ENCODE peak calls at places on chromosomes 6 and 20, in eight cellular contexts. L is fibroblast of mammary gland, K is ascending aorta, F is lower lobe of right lung, O is Panc1, J is upper lobe of right lung, V is heart right ventricle, A is PC-3. P is an unnamed sample.

GRCh38 chr6:53313784-53314382 is 34.9 kb downstream of the ELOVL5 start:
- DNase-seq in L (peak), K (no peak), F (no peak), O (no peak), J (no peak), V (no peak), A (no peak), P (no peak)

GRCh38 chr6:165834613-165835259 is 171.7 kb upstream of the PDE10A start:
- DNase-seq in L (peak), K (no peak), F (peak), O (peak), J (peak), V (peak), A (peak), P (no peak)

GRCh38 chr6:113825776-113826175 is 31.4 kb upstream of the MARCKS start:
- DNase-seq in L (peak), K (no peak), F (peak), O (no peak), J (peak), V (peak), A (no peak), P (peak)

GRCh38 chr6:153051801-153052200 is 49.3 kb upstream of the MTRF1L start:
- DNase-seq in L (peak), K (no peak), F (no peak), O (no peak), J (no peak), V (no peak), A (no peak), P (no peak)

GRCh38 chr6:85044336-85044735 is 279.9 kb upstream of the TBX18 start:
- DNase-seq in L (peak), K (no peak), F (no peak), O (no peak), J (no peak), V (no peak), A (no peak), P (no peak)

GRCh38 chr20:64051532-64052325 is 2.3 kb upstream of the SOX18 start:
- DNase-seq in L (no peak), K (peak), F (peak), O (no peak), J (peak), V (peak), A (no peak), P (no peak)

GRCh38 chr6:118509009-118509617 is 39.0 kb upstream of the PLN start:
- DNase-seq in L (peak), K (no peak), F (no peak), O (peak), J (no peak), V (no peak), A (peak), P (peak)

GRCh38 chr20:37223053-37223452 is 38.6 kb downstream of the GHRH start:
- DNase-seq in L (peak), K (no peak), F (peak), O (no peak), J (no peak), V (no peak), A (peak), P (no peak)

GRCh38 chr6:144063744-144064401 is 31.5 kb downstream of the SF3B5 start:
- DNase-seq in L (peak), K (peak), F (peak), O (no peak), J (peak), V (peak), A (peak), P (peak)

GRCh38 chr6:126696921-126697693 is 357.2 kb downstream of the CENPW start:
- DNase-seq in L (no peak), K (no peak), F (peak), O (no peak), J (no peak), V (no peak), A (no peak), P (no peak)

GRCh38 chr20:1734269-1734858 is 76.8 kb upstream of the SIRPG start:
- DNase-seq in L (peak), K (no peak), F (no peak), O (no peak), J (no peak), V (no peak), A (peak), P (no peak)

GRCh38 chr6:160088774-160089533 is 32.7 kb upstream of the SLC22A1 start:
- DNase-seq in L (no peak), K (no peak), F (no peak), O (no peak), J (no peak), V (no peak), A (no peak), P (no peak)

GRCh38 chr20:32252189-32252588 is 25.3 kb upstream of the KIF3B start:
- DNase-seq in L (no peak), K (no peak), F (no peak), O (no peak), J (no peak), V (no peak), A (no peak), P (no peak)

GRCh38 chr6:146887447-146888077 is 288.8 kb downstream of the ADGB start:
- DNase-seq in L (peak), K (no peak), F (no peak), O (no peak), J (no peak), V (no peak), A (peak), P (no peak)

GRCh38 chr6:7424967-7425807 is 35.6 kb downstream of the RIOK1 start:
- DNase-seq in L (peak), K (no peak), F (no peak), O (peak), J (no peak), V (peak), A (peak), P (no peak)

GRCh38 chr6:11043552-11043960 is 549 bp downstream of the ELOVL2 start:
- DNase-seq in L (no peak), K (no peak), F (no peak), O (no peak), J (no peak), V (no peak), A (no peak), P (peak)

GRCh38 chr6:170285482-170285881 is 5.4 kb downstream of the DLL1 start:
- DNase-seq in L (no peak), K (no peak), F (no peak), O (no peak), J (peak), V (peak), A (no peak), P (no peak)

GRCh38 chr6:35173068-35174042 is 32.2 kb upstream of the TCP11 start:
- DNase-seq in L (peak), K (no peak), F (no peak), O (no peak), J (no peak), V (no peak), A (peak), P (no peak)

GRCh38 chr6:153024401-153025017 is 22.0 kb upstream of the MTRF1L start:
- DNase-seq in L (peak), K (no peak), F (no peak), O (peak), J (no peak), V (no peak), A (peak), P (no peak)

GRCh38 chr6:156781882-156782631 is 4.9 kb downstream of the ARID1B start:
- DNase-seq in L (peak), K (no peak), F (no peak), O (no peak), J (no peak), V (no peak), A (no peak), P (no peak)

GRCh38 chr6:134609862-134610261 is 291.9 kb upstream of the SGK1 start:
- DNase-seq in L (no peak), K (no peak), F (no peak), O (no peak), J (no peak), V (no peak), A (no peak), P (no peak)

GRCh38 chr20:25457886-25458680 is 50.6 kb downstream of the GINS1 start:
- DNase-seq in L (no peak), K (no peak), F (no peak), O (no peak), J (no peak), V (no peak), A (no peak), P (no peak)

GRCh38 chr20:5061209-5061608 is 58.5 kb downstream of the PCNA start:
- DNase-seq in L (peak), K (no peak), F (no peak), O (peak), J (no peak), V (no peak), A (peak), P (no peak)

GRCh38 chr20:50980071-50980681 is 21.6 kb downstream of the MOCS3 start:
- DNase-seq in L (peak), K (no peak), F (no peak), O (peak), J (no peak), V (no peak), A (peak), P (no peak)

GRCh38 chr6:92534109-92534508 is 885.2 kb downstream of the EPHA7 start:
- DNase-seq in L (no peak), K (no peak), F (no peak), O (no peak), J (no peak), V (no peak), A (no peak), P (no peak)

GRCh38 chr20:4602297-4602631 is 119.4 kb upstream of the PRND start:
- DNase-seq in L (peak), K (no peak), F (no peak), O (no peak), J (no peak), V (no peak), A (peak), P (no peak)

GRCh38 chr20:46994341-46994740 is 99.7 kb downstream of the EYA2 start:
- DNase-seq in L (no peak), K (no peak), F (no peak), O (no peak), J (no peak), V (no peak), A (no peak), P (no peak)

GRCh38 chr6:169158750-169159149 is 94.9 kb downstream of the THBS2 start:
- DNase-seq in L (peak), K (no peak), F (no peak), O (no peak), J (no peak), V (no peak), A (no peak), P (no peak)

GRCh38 chr20:46220808-46221207 is 87.5 kb downstream of the CDH22 start:
- DNase-seq in L (no peak), K (no peak), F (no peak), O (no peak), J (no peak), V (no peak), A (no peak), P (peak)

GRCh38 chr6:13013681-13014550 is 297.3 kb downstream of the PHACTR1 start:
- DNase-seq in L (no peak), K (no peak), F (no peak), O (no peak), J (peak), V (peak), A (no peak), P (peak)

GRCh38 chr20:4369798-4370124 is 351.9 kb upstream of the PRND start:
- DNase-seq in L (no peak), K (no peak), F (no peak), O (no peak), J (no peak), V (no peak), A (no peak), P (no peak)

GRCh38 chr20:18263723-18264122 is 24.6 kb upstream of the ZNF133 start:
- DNase-seq in L (peak), K (no peak), F (no peak), O (no peak), J (no peak), V (no peak), A (peak), P (no peak)

GRCh38 chr6:170006524-170007467 is 255.4 kb downstream of the ERMARD start:
- DNase-seq in L (no peak), K (no peak), F (no peak), O (no peak), J (peak), V (no peak), A (no peak), P (no peak)

GRCh38 chr20:58837717-58838116 is 13.0 kb downstream of the GNAS-AS1 start:
- DNase-seq in L (no peak), K (no peak), F (no peak), O (no peak), J (no peak), V (no peak), A (no peak), P (no peak)

GRCh38 chr6:139030539-139030938 is 2.0 kb downstream of the ABRACL start:
- DNase-seq in L (no peak), K (no peak), F (no peak), O (no peak), J (no peak), V (no peak), A (no peak), P (no peak)

GRCh38 chr20:23367770-23368169 is 5.8 kb downstream of the GZF1 start:
- DNase-seq in L (peak), K (no peak), F (no peak), O (no peak), J (no peak), V (no peak), A (peak), P (no peak)

GRCh38 chr20:48098099-48098498 is 312.8 kb upstream of the SULF2 start:
- DNase-seq in L (peak), K (no peak), F (no peak), O (no peak), J (peak), V (no peak), A (no peak), P (no peak)

GRCh38 chr20:46145646-46146045 is 27.5 kb downstream of the CD40 start:
- DNase-seq in L (no peak), K (no peak), F (no peak), O (no peak), J (no peak), V (no peak), A (no peak), P (peak)

GRCh38 chr20:43682446-43682845 is 15.5 kb downstream of the MYBL2 start:
- DNase-seq in L (no peak), K (no peak), F (no peak), O (no peak), J (no peak), V (no peak), A (no peak), P (no peak)

GRCh38 chr20:43680976-43681375 is 14.1 kb downstream of the MYBL2 start:
- DNase-seq in L (peak), K (no peak), F (no peak), O (no peak), J (no peak), V (no peak), A (no peak), P (no peak)

GRCh38 chr20:43681991-43682410 is 15.1 kb downstream of the MYBL2 start:
- DNase-seq in L (no peak), K (no peak), F (no peak), O (no peak), J (no peak), V (no peak), A (no peak), P (no peak)

GRCh38 chr20:43676368-43676767 is 9.5 kb downstream of the MYBL2 start:
- DNase-seq in L (no peak), K (no peak), F (no peak), O (no peak), J (no peak), V (no peak), A (no peak), P (no peak)

GRCh38 chr20:43681468-43681942 is 14.6 kb downstream of the MYBL2 start:
- DNase-seq in L (no peak), K (no peak), F (no peak), O (no peak), J (no peak), V (peak), A (no peak), P (peak)
- TF ChIP-seq CTCF in L (peak), K (no peak), F (no peak), O (no peak), J (no peak), V (no peak), A (peak), P (no peak)

DNA sequence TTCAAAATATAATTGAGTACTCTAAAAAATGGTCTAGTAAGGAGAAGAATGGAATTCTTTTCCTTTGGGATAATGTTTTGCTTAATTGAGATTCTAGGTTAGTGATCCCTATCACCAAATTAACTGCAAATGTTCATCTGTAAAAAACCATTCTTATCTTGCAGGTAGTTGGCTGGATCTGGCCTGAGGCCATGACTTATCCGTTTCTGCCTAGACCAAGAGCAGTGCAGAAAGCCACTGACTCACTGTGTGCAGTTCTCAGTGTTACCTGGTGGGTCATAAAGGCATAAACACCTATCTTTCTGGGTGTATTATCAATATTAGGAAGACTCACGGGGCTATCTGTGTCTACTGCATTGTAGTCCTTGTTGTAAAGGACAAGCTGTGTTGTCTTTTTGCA is 10.8 kb downstream of the RIPOR2 start:
- DNase-seq in L (no peak), K (no peak), F (no peak), O (no peak), J (no peak), V (no peak), A (peak), P (no peak)
- TF ChIP-seq CTCF in L (no peak), K (no peak), F (no peak), O (no peak), J (no peak), V (no peak), A (no peak), P (no peak)

GRCh38 chr6:3871939-3872338 is 22.8 kb downstream of the FAM50B start:
- DNase-seq in L (no peak), K (no peak), F (no peak), O (no peak), J (no peak), V (no peak), A (no peak), P (no peak)

GRCh38 chr6:3871511-3871910 is 22.3 kb downstream of the FAM50B start:
- DNase-seq in L (no peak), K (no peak), F (no peak), O (no peak), J (no peak), V (no peak), A (no peak), P (no peak)

GRCh38 chr6:3874069-3874468 is 24.9 kb downstream of the FAM50B start:
- DNase-seq in L (no peak), K (no peak), F (no peak), O (no peak), J (no peak), V (no peak), A (no peak), P (no peak)

GRCh38 chr6:3873051-3873450 is 23.9 kb downstream of the FAM50B start:
- DNase-seq in L (peak), K (no peak), F (no peak), O (no peak), J (no peak), V (no peak), A (no peak), P (no peak)

DNA sequence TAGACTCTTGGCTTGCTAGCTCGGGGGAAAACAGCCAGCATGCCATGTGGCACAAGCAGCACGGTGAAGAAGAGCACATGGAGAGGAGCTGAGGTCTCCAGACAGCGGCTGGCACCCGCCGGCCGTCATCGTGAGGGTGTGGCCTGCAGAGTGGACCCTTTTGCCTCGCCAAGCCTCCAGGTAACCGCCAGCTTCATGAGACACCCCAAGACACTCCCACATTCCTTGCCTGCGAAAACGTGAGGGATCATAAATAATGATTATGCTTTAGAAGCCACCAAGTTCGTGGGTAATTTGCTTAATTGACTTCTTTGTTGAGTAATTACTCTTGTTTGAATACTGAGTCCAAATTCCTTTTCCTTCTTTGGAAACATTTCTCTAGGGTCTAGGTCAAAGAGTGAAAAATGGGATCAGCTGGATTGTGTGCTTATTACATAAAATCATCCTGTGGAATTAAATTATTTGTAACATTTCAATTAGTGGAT is 23.2 kb downstream of the FAM50B start:
- DNase-seq in L (no peak), K (no peak), F (no peak), O (no peak), J (no peak), V (no peak), A (no peak), P (no peak)
- TF ChIP-seq CTCF in L (no peak), K (no peak), F (no peak), O (no peak), J (no peak), V (no peak), A (no peak), P (no peak)

DNA sequence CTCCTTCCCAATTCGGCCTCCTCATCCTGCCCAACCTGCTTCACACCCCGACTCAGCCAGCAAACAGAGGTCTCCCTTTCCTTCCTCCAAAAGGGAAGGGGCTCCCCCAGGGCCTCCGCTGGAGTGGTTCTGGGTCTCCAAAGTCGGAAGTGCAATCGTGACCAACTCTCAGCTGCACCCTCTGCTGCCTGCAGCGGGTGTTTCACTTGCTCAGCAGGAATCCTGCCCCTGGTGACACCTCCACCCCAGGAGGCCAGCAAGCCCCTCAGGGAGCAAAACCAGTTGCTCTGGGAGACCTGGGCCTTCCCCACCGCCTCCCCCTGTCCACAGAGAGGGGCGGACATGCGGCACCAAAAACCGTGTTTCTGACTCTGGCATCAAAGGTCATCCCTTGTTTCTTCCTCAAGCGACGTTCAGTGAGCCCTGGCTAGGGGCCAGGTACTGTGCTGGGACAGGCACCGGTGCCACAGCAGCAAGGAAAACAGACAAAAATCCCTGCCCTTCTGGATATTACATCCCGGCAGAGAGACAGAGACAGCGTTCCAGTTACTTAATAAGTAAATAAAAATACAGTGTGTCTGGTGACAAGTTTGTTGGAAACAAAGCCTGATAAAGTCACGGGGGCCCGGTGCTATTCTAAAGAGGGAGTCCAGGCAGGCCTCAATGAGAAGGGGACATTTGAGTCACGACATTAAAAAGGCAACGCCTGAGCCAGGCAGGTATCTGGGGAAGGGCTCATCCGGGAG is 219.0 kb downstream of the BMP7 start:
- DNase-seq in L (no peak), K (no peak), F (no peak), O (no peak), J (peak), V (no peak), A (peak), P (peak)
- TF ChIP-seq CTCF in L (no peak), K (no peak), F (no peak), O (peak), J (no peak), V (no peak), A (peak), P (no peak)